ENCODE peak calls at places on chromosomes 12 and 14, in ten cellular contexts. One of them, this sample, is unnamed.

GRCh38 chr12:114669501-114670256 is 14.3 kb downstream of the TBX3 start:
- DNase-seq in body of pancreas: no peak
- DNase-seq in lower leg skin: no peak
- DNase-seq in AG09309: no peak
- DNase-seq in endodermal cell: peak; percentile 75
- DNase-seq in CD8-positive, alpha-beta T cell: no peak
- DNase-seq in right atrium auricular region: no peak
- DNase-seq in gastrocnemius medialis: no peak
- DNase-seq in GM23338: peak; percentile 77
- DNase-seq in bronchial epithelial cell: no peak
- DNase-seq in this sample: peak; percentile 58

GRCh38 chr14:21210023-21210422 is 54.2 kb upstream of the OR5AU1 start:
- DNase-seq in body of pancreas: no peak
- DNase-seq in lower leg skin: no peak
- DNase-seq in AG09309: no peak
- DNase-seq in endodermal cell: no peak
- DNase-seq in CD8-positive, alpha-beta T cell: no peak
- DNase-seq in right atrium auricular region: no peak
- DNase-seq in gastrocnemius medialis: no peak
- DNase-seq in GM23338: no peak
- DNase-seq in bronchial epithelial cell: no peak
- DNase-seq in this sample: no peak

GRCh38 chr14:55968741-55969140 is 149.5 kb upstream of the PELI2 start:
- DNase-seq in body of pancreas: peak; percentile 17
- DNase-seq in lower leg skin: no peak
- DNase-seq in AG09309: no peak
- DNase-seq in endodermal cell: no peak
- DNase-seq in CD8-positive, alpha-beta T cell: no peak
- DNase-seq in right atrium auricular region: no peak
- DNase-seq in gastrocnemius medialis: no peak
- DNase-seq in GM23338: no peak
- DNase-seq in bronchial epithelial cell: no peak
- DNase-seq in this sample: no peak

GRCh38 chr14:65972346-65972745 is 513.8 kb upstream of the CCDC196 start:
- DNase-seq in body of pancreas: no peak
- DNase-seq in lower leg skin: no peak
- DNase-seq in AG09309: no peak
- DNase-seq in endodermal cell: no peak
- DNase-seq in CD8-positive, alpha-beta T cell: no peak
- DNase-seq in right atrium auricular region: no peak
- DNase-seq in gastrocnemius medialis: no peak
- DNase-seq in GM23338: no peak
- DNase-seq in bronchial epithelial cell: no peak
- DNase-seq in this sample: peak; percentile 10

GRCh38 chr14:28361486-28361885 is 405.1 kb upstream of the FOXG1 start:
- DNase-seq in body of pancreas: no peak
- DNase-seq in lower leg skin: no peak
- DNase-seq in AG09309: no peak
- DNase-seq in endodermal cell: no peak
- DNase-seq in CD8-positive, alpha-beta T cell: no peak
- DNase-seq in right atrium auricular region: no peak
- DNase-seq in gastrocnemius medialis: no peak
- DNase-seq in GM23338: peak; percentile 2
- DNase-seq in bronchial epithelial cell: no peak
- DNase-seq in this sample: no peak

GRCh38 chr12:119183942-119184695 is 5.4 kb downstream of the HSPB8 start:
- DNase-seq in body of pancreas: no peak
- DNase-seq in lower leg skin: no peak
- DNase-seq in AG09309: no peak
- DNase-seq in endodermal cell: no peak
- DNase-seq in CD8-positive, alpha-beta T cell: no peak
- DNase-seq in right atrium auricular region: no peak
- DNase-seq in gastrocnemius medialis: peak; percentile 81
- DNase-seq in GM23338: no peak
- DNase-seq in bronchial epithelial cell: no peak
- DNase-seq in this sample: no peak

GRCh38 chr12:64273527-64274403 is 51.7 kb upstream of the KICS2 start:
- DNase-seq in body of pancreas: no peak
- DNase-seq in lower leg skin: no peak
- DNase-seq in AG09309: no peak
- DNase-seq in endodermal cell: peak; percentile 93
- DNase-seq in CD8-positive, alpha-beta T cell: no peak
- DNase-seq in right atrium auricular region: no peak
- DNase-seq in gastrocnemius medialis: no peak
- DNase-seq in GM23338: peak; percentile 82
- DNase-seq in bronchial epithelial cell: peak; percentile 38
- DNase-seq in this sample: peak; percentile 36

GRCh38 chr12:44817687-44818086 is 58.4 kb downstream of the NELL2 start:
- DNase-seq in body of pancreas: no peak
- DNase-seq in lower leg skin: no peak
- DNase-seq in AG09309: no peak
- DNase-seq in endodermal cell: no peak
- DNase-seq in CD8-positive, alpha-beta T cell: no peak
- DNase-seq in right atrium auricular region: no peak
- DNase-seq in gastrocnemius medialis: no peak
- DNase-seq in GM23338: no peak
- DNase-seq in bronchial epithelial cell: no peak
- DNase-seq in this sample: no peak

GRCh38 chr14:105014631-105015030 is 6.3 kb downstream of the CDCA4 start:
- DNase-seq in body of pancreas: no peak
- DNase-seq in lower leg skin: no peak
- DNase-seq in AG09309: no peak
- DNase-seq in endodermal cell: no peak
- DNase-seq in CD8-positive, alpha-beta T cell: no peak
- DNase-seq in right atrium auricular region: no peak
- DNase-seq in gastrocnemius medialis: no peak
- DNase-seq in GM23338: no peak
- DNase-seq in bronchial epithelial cell: no peak
- DNase-seq in this sample: no peak

GRCh38 chr14:101062065-101062450 is 158.5 kb upstream of the RTL1 start:
- DNase-seq in body of pancreas: no peak
- DNase-seq in lower leg skin: no peak
- DNase-seq in AG09309: no peak
- DNase-seq in endodermal cell: no peak
- DNase-seq in CD8-positive, alpha-beta T cell: no peak
- DNase-seq in right atrium auricular region: no peak
- DNase-seq in gastrocnemius medialis: no peak
- DNase-seq in GM23338: no peak
- DNase-seq in bronchial epithelial cell: no peak
- DNase-seq in this sample: no peak

GRCh38 chr14:31855262-31855661 is 221.8 kb upstream of the ARHGAP5 start:
- DNase-seq in body of pancreas: no peak
- DNase-seq in lower leg skin: no peak
- DNase-seq in AG09309: no peak
- DNase-seq in endodermal cell: no peak
- DNase-seq in CD8-positive, alpha-beta T cell: no peak
- DNase-seq in right atrium auricular region: no peak
- DNase-seq in gastrocnemius medialis: no peak
- DNase-seq in GM23338: no peak
- DNase-seq in bronchial epithelial cell: no peak
- DNase-seq in this sample: no peak

GRCh38 chr12:3725267-3726115 is 27.4 kb downstream of the CRACR2A start:
- DNase-seq in body of pancreas: no peak
- DNase-seq in lower leg skin: no peak
- DNase-seq in AG09309: no peak
- DNase-seq in endodermal cell: peak; percentile 37
- DNase-seq in CD8-positive, alpha-beta T cell: no peak
- DNase-seq in right atrium auricular region: no peak
- DNase-seq in gastrocnemius medialis: peak; percentile 23
- DNase-seq in GM23338: peak; percentile 36
- DNase-seq in bronchial epithelial cell: peak; percentile 74
- DNase-seq in this sample: peak; percentile 62

GRCh38 chr12:109925185-109925835 is 25.2 kb downstream of the TCHP start:
- DNase-seq in body of pancreas: peak; percentile 36
- DNase-seq in lower leg skin: no peak
- DNase-seq in AG09309: no peak
- DNase-seq in endodermal cell: no peak
- DNase-seq in CD8-positive, alpha-beta T cell: no peak
- DNase-seq in right atrium auricular region: no peak
- DNase-seq in gastrocnemius medialis: no peak
- DNase-seq in GM23338: no peak
- DNase-seq in bronchial epithelial cell: no peak
- DNase-seq in this sample: no peak
- TF ChIP-seq CTCF in body of pancreas: no peak
- TF ChIP-seq CTCF in lower leg skin: no peak
- TF ChIP-seq CTCF in AG09309: no peak
- TF ChIP-seq CTCF in endodermal cell: no peak
- TF ChIP-seq CTCF in CD8-positive, alpha-beta T cell: no peak
- TF ChIP-seq CTCF in right atrium auricular region: no peak
- TF ChIP-seq CTCF in gastrocnemius medialis: no peak
- TF ChIP-seq CTCF in GM23338: no peak
- TF ChIP-seq CTCF in bronchial epithelial cell: no peak
- TF ChIP-seq CTCF in this sample: no peak

DNA sequence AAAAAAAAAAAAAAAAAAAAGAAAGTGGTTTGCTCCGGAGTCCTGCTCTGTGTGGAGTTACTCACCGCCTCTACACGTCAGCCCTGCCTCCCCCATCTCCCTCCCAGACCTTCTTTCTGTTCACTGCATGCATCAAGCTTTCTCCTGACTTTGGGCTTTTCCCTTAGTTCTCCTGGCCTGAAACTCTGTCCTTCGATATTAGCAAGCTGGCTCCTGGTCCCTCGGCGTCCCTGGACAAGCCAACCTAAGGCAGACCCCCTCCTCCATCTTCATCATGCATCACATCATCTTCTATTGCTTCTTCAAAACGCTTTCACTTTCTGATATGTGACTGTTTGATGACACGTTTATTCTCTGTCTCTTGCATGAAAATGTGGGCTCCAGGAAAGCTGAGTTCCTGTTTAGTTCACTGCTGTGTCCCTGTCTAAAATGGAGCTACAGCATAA is 40.6 kb downstream of the SLC15A4 start:
- DNase-seq in body of pancreas: no peak
- DNase-seq in lower leg skin: no peak
- DNase-seq in AG09309: no peak
- DNase-seq in endodermal cell: no peak
- DNase-seq in CD8-positive, alpha-beta T cell: no peak
- DNase-seq in right atrium auricular region: no peak
- DNase-seq in gastrocnemius medialis: no peak
- DNase-seq in GM23338: no peak
- DNase-seq in bronchial epithelial cell: no peak
- DNase-seq in this sample: peak; percentile 69
- H3K4me3 ChIP-seq in body of pancreas: no peak overlapping the region
- H3K4me3 ChIP-seq in lower leg skin: no peak overlapping the region
- H3K4me3 ChIP-seq in AG09309: no peak overlapping the region
- H3K4me3 ChIP-seq in endodermal cell: no peak overlapping the region
- H3K4me3 ChIP-seq in CD8-positive, alpha-beta T cell: no peak overlapping the region
- H3K4me3 ChIP-seq in right atrium auricular region: no peak overlapping the region
- H3K4me3 ChIP-seq in gastrocnemius medialis: no peak overlapping the region
- H3K4me3 ChIP-seq in GM23338: no peak overlapping the region
- H3K4me3 ChIP-seq in bronchial epithelial cell: no peak overlapping the region
- H3K4me3 ChIP-seq in this sample: peak overlapping the region; percentile 12

DNA sequence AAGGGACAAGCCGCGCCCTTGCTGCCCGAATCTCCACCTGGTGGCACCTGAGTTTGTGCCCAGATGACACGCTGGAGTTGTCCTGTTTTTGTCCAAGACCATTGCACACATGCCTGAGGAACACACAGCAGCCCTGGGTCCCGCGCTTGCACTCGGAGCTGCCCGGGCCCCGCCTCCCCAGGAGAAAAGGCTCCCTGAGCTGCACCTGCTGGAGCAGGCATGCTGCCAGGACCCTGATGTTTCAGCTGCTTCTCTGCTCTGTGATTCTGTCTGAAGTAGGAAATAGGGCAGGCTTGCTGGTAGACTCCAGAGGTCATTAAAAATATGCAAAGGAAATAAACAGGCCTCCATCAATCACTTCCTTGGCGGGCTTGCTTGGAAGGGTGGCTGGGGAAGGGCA is 271.6 kb downstream of the CACNA1C start:
- DNase-seq in body of pancreas: peak; percentile 60
- DNase-seq in lower leg skin: no peak
- DNase-seq in AG09309: no peak
- DNase-seq in endodermal cell: no peak
- DNase-seq in CD8-positive, alpha-beta T cell: no peak
- DNase-seq in right atrium auricular region: no peak
- DNase-seq in gastrocnemius medialis: peak; percentile 83
- DNase-seq in GM23338: no peak
- DNase-seq in bronchial epithelial cell: no peak
- DNase-seq in this sample: no peak
- TF ChIP-seq CTCF in body of pancreas: no peak
- TF ChIP-seq CTCF in lower leg skin: no peak
- TF ChIP-seq CTCF in AG09309: no peak
- TF ChIP-seq CTCF in endodermal cell: no peak
- TF ChIP-seq CTCF in CD8-positive, alpha-beta T cell: no peak
- TF ChIP-seq CTCF in right atrium auricular region: no peak
- TF ChIP-seq CTCF in gastrocnemius medialis: no peak
- TF ChIP-seq CTCF in GM23338: no peak
- TF ChIP-seq CTCF in bronchial epithelial cell: no peak
- TF ChIP-seq CTCF in this sample: no peak

GRCh38 chr12:96421014-96421413 is 20.8 kb upstream of the CDK17 start:
- DNase-seq in body of pancreas: no peak
- DNase-seq in lower leg skin: no peak
- DNase-seq in AG09309: no peak
- DNase-seq in endodermal cell: no peak
- DNase-seq in CD8-positive, alpha-beta T cell: no peak
- DNase-seq in right atrium auricular region: no peak
- DNase-seq in gastrocnemius medialis: no peak
- DNase-seq in GM23338: no peak
- DNase-seq in bronchial epithelial cell: no peak
- DNase-seq in this sample: no peak
- H3K4me3 ChIP-seq in body of pancreas: no peak overlapping the region
- H3K4me3 ChIP-seq in lower leg skin: no peak overlapping the region
- H3K4me3 ChIP-seq in AG09309: no peak overlapping the region
- H3K4me3 ChIP-seq in endodermal cell: no peak overlapping the region
- H3K4me3 ChIP-seq in CD8-positive, alpha-beta T cell: no peak overlapping the region
- H3K4me3 ChIP-seq in right atrium auricular region: peak overlapping the region; percentile 22
- H3K4me3 ChIP-seq in gastrocnemius medialis: peak overlapping the region; percentile 32
- H3K4me3 ChIP-seq in GM23338: no peak overlapping the region
- H3K4me3 ChIP-seq in bronchial epithelial cell: no peak overlapping the region
- H3K4me3 ChIP-seq in this sample: no peak overlapping the region

This sample was measured in fibroblast of mammary gland.